ENCODE peak calls at places on chromosomes 11 and 22, in eight cellular contexts. G is mammary epithelial cell, P is endothelial cell of umbilical vein, A is H9, D is fibroblast of lung, C is DND-41, W is HepG2, J is GM12878. B is an unnamed sample.

GRCh38 chr11:70829160-70829899 is 423.0 kb downstream of the SHANK2 start:
- DNase-seq in G (no peak), P (no peak), A (no peak), D (no peak), C (no peak), W (no peak), J (no peak), B (no peak)

GRCh38 chr11:125448136-125448535 is 47.9 kb downstream of the FEZ1 start:
- DNase-seq in G (peak; percentile 91), P (no peak), A (no peak), D (peak; percentile 37), C (no peak), W (no peak), J (no peak), B (no peak)

GRCh38 chr11:8826145-8826786 is 84.7 kb upstream of the AKIP1 start:
- DNase-seq in G (no peak), P (peak; percentile 41), A (peak; percentile 59), D (peak; percentile 60), C (no peak), W (peak; percentile 25), J (no peak), B (no peak)

GRCh38 chr11:111441443-111441842 is 62.4 kb upstream of the POU2AF1 start:
- DNase-seq in G (peak; percentile 46), P (no peak), A (no peak), D (peak; percentile 58), C (no peak), W (no peak), J (no peak), B (peak; percentile 25)

GRCh38 chr11:64419818-64420485 is 61.0 kb downstream of the RPS6KA4 start:
- DNase-seq in G (no peak), P (no peak), A (no peak), D (peak; percentile 25), C (no peak), W (no peak), J (no peak), B (no peak)

GRCh38 chr11:62370743-62371440 is 33.6 kb downstream of the ASRGL1 start:
- DNase-seq in G (no peak), P (no peak), A (peak; percentile 67), D (no peak), C (no peak), W (no peak), J (no peak), B (no peak)

GRCh38 chr11:131886201-131886600 is 515.8 kb downstream of the NTM start:
- DNase-seq in G (peak; percentile 25), P (no peak), A (no peak), D (no peak), C (no peak), W (no peak), J (no peak), B (no peak)

GRCh38 chr11:35344990-35345655 is 74.2 kb downstream of the SLC1A2 start:
- DNase-seq in G (no peak), P (no peak), A (no peak), D (peak; percentile 43), C (no peak), W (no peak), J (no peak), B (no peak)

GRCh38 chr11:67507891-67508485 is at the start of gene CDK2AP2:
- DNase-seq in G (peak; percentile 100), P (peak; percentile 99), A (peak; percentile 100), D (peak; percentile 99), C (peak; percentile 99), W (peak; percentile 98), J (peak; percentile 99), B (peak; percentile 96)

GRCh38 chr11:67506426-67507032 is 1.4 kb upstream of the PITPNM1 start:
- DNase-seq in G (no peak), P (no peak), A (no peak), D (no peak), C (no peak), W (no peak), J (no peak), B (no peak)

GRCh38 chr11:67505605-67506396 is 638 bp upstream of the PITPNM1 start:
- DNase-seq in G (peak; percentile 97), P (peak; percentile 84), A (peak; percentile 95), D (peak; percentile 88), C (peak; percentile 88), W (peak; percentile 80), J (peak; percentile 72), B (peak; percentile 94)

GRCh38 chr11:67508486-67509121 is 642 bp upstream of the CDK2AP2 start:
- DNase-seq in G (peak; percentile 92), P (peak; percentile 97), A (peak; percentile 96), D (peak; percentile 96), C (peak; percentile 98), W (peak; percentile 91), J (peak; percentile 78), B (peak; percentile 75)

DNA sequence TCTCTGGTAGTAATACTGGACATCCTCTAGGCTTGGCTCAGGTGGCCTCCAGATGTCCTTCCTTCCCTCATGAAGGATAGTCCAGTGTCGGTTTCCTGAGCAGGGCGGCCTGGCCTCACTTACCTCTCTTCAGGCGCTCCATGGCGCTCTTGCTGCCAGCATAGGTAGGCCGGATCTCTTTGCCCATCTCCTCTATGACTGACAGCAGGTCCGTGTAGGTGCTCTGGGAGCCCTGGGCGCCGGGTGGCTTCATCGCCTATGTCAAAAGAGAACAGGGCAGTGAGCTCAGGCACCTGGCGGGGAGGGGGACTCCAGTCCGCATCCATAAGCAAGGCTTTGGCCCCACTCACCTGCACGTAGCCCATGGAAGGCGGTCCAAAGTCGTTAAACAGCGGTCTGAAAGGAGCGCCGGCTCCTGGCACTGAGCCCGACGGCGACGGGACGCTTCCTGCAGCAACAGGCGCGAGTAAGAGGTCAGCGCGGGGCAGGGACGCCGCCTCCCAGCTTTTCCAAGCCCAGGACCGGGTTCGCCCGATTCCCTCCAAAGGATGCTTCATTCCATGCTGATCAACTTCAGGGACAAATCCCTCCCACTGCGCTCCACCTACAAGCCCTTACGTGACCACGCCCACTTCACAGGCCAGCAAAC is 596 bp downstream of the CDK2AP2 start:
- DNase-seq in G (no peak), P (no peak), A (peak; percentile 88), D (no peak), C (no peak), W (no peak), J (no peak), B (peak; percentile 86)
- H3K9ac ChIP-seq in G (peak overlapping the region; percentile 49), P (peak overlapping the region; percentile 40), A (peak overlapping the region; percentile 8), D (peak overlapping the region; percentile 99), C (peak overlapping the region; percentile 79), W (peak overlapping the region; percentile 73), J (peak overlapping the region; percentile 60), B (peak overlapping the region; percentile 74)

GRCh38 chr22:22853713-22854112 is 33.9 kb upstream of the IGLL5 start:
- DNase-seq in G (no peak), P (no peak), A (no peak), D (no peak), C (no peak), W (no peak), J (no peak), B (no peak)

GRCh38 chr22:22849640-22850610 is 37.7 kb upstream of the IGLL5 start:
- DNase-seq in G (no peak), P (no peak), A (no peak), D (no peak), C (peak; percentile 55), W (no peak), J (no peak), B (no peak)

GRCh38 chr22:22851969-22852368 is 35.6 kb upstream of the IGLL5 start:
- DNase-seq in G (no peak), P (no peak), A (no peak), D (no peak), C (no peak), W (no peak), J (no peak), B (no peak)

GRCh38 chr22:22843848-22844247 is 43.8 kb upstream of the IGLL5 start:
- DNase-seq in G (no peak), P (no peak), A (no peak), D (no peak), C (no peak), W (no peak), J (no peak), B (no peak)

DNA sequence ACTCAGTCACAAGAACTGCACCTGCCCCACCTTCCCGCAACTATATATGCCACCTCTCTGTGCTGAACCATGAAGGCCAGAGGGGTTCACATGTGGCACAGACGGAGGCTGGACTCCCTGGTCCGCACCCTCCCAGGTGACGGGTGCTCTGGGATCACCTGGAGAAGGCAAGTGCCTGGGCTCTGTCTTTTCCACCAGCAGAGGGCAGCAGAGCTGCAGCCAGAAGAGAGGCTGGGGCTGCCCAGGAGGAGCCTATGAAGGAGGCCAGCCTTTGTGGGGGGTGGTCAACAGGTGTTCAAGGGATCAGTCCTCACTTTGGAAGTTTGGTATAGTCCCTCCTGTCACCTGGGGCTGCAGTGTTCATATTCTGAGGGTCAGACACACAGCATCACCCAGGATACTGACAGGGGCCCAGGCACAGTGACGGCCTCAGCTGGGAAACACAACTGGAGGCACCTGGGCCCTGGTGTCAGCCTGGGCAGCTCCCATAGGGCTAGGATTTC is 39.2 kb upstream of the IGLL5 start:
- DNase-seq in G (peak; percentile 28), P (peak; percentile 40), A (peak; percentile 79), D (peak; percentile 47), C (peak; percentile 79), W (peak; percentile 50), J (no peak), B (peak; percentile 11)
- H3K4me2 ChIP-seq in G (no peak overlapping the region), P (no peak overlapping the region), A (no peak overlapping the region), D (no peak overlapping the region), C (no peak overlapping the region), W (no peak overlapping the region), J (no peak overlapping the region), B (no peak overlapping the region)

DNA sequence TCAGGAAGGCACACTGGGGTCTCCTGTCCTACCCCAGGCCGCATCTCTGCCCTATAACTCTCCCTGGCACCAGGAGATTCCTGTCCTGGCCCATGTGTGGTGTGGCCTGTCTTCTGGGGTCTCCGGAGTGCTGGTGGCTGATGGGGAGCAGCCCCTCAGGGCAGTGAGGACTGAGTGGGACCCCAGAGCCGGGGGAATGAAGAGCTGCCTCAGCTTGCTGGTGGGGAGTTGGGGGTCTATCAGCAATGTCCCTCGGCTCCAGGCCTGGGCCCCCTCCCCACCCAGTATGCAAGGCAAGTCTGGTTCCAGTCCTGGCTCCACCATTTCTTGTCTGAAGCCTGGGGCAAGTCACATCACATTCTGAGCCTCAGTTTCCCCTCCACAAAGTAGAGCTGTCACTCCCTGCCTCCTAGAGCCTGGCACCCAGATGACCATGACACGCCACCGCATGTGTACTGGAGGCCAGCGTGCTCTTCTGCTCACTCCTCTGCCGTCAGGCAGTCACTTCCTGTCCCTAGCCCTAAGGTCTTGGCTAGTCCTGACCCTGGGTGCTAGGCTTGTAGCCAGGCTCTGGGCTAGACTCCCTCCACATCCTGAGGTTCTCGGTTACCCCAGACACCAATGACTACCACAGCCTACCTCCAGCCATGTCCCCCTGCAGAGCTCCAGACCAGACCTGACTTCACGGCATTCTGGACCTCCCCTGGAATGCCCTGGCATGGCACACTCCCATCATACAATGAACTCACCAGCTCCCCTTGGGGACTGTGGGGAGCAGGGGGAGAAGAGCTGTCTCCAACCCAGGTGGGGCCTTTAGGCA is 12.8 kb downstream of the ARAP1 start:
- DNase-seq in G (no peak), P (no peak), A (no peak), D (no peak), C (no peak), W (no peak), J (no peak), B (no peak)
- H3K79me2 ChIP-seq in G (peaks cover 59% of the 10 kb centered on the region), P (peaks cover 2% of the 10 kb centered on the region), A (peaks cover 9% of the 10 kb centered on the region), D (peaks cover 14% of the 10 kb centered on the region), C (peaks cover 88% of the 10 kb centered on the region), W (peaks cover 86% of the 10 kb centered on the region), J (peaks cover 82% of the 10 kb centered on the region), B (peaks cover 35% of the 10 kb centered on the region)

GRCh38 chr22:23137905-23138520 is 3.8 kb downstream of the RSPH14 start:
- DNase-seq in G (peak; percentile 33), P (no peak), A (no peak), D (no peak), C (peak; percentile 81), W (no peak), J (peak; percentile 86), B (no peak)

GRCh38 chr22:23142546-23143105 is 836 bp upstream of the RSPH14 start:
- DNase-seq in G (no peak), P (no peak), A (no peak), D (no peak), C (no peak), W (no peak), J (no peak), B (no peak)

GRCh38 chr22:23140385-23140784 is 1.4 kb downstream of the RSPH14 start:
- DNase-seq in G (no peak), P (no peak), A (no peak), D (no peak), C (no peak), W (no peak), J (no peak), B (no peak)

GRCh38 chr22:23137468-23137867 is 4.3 kb downstream of the RSPH14 start:
- DNase-seq in G (no peak), P (no peak), A (no peak), D (no peak), C (no peak), W (no peak), J (no peak), B (no peak)

DNA sequence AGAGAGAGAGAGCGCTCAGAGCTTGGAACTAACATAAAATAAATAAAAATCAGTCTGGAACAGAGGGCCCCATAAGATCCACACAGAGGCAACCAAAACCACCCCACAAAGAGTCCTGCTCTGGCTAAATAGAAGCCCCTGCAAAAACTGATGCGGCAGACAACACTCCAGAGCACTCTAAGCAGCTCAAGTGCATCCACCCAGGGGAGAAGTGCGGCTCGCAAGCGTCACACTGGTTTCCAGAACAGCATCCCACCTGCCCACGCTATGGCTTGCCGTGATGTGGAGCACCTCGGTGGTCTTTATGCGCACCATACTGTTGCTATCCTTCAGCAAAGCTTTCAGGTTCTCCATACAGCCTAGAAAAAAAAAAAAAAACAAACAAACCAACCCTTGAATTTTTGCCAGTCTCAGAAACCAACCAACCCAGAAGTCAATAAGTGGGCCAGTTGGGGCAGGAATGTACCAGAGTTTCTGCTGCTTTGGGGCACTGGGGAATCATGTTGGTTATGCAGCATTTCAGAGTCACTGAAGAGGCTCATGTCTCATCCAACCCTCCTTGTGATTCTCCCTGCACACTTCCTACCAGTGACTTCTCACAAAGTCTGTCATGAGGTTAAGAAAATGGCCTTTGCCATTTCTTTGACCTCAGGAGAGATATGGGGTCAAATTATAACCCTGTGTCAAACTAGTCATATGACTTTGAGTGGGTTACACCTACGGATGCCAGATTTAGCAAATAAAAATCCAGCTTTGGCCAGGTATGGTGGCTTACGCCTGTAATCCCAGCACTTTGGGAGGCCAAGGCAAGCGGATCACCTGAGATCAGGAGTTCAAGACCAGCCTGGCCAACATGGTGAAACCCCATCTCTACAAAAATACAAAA is 3.0 kb downstream of the RSPH14 start:
- DNase-seq in G (peak; percentile 66), P (no peak), A (no peak), D (no peak), C (no peak), W (no peak), J (no peak), B (no peak)
- H3K9ac ChIP-seq in G (no peak overlapping the region), P (no peak overlapping the region), A (no peak overlapping the region), D (no peak overlapping the region), C (peak overlapping the region; percentile 41), W (no peak overlapping the region), J (peak overlapping the region; percentile 72), B (peak overlapping the region; percentile 34)

B was measured in keratinocyte.